ENCODE peak calls at places on chromosomes 2 and 18, in nine cellular contexts. One of them, this sample, is unnamed.

GRCh38 chr2:950627-950992 is at the start of gene SNTG2:
- DNase-seq in H54: no peak
- DNase-seq in adrenal gland: peak
- DNase-seq in body of pancreas: peak
- DNase-seq in upper lobe of left lung: peak
- DNase-seq in GM12878: no peak
- DNase-seq in spleen: peak
- DNase-seq in A549: no peak
- DNase-seq in GM12891: peak
- DNase-seq in this sample: peak

GRCh38 chr2:177195194-177195593 is 17.4 kb upstream of the HNRNPA3 start:
- DNase-seq in H54: no peak
- DNase-seq in adrenal gland: no peak
- DNase-seq in body of pancreas: no peak
- DNase-seq in upper lobe of left lung: no peak
- DNase-seq in GM12878: no peak
- DNase-seq in spleen: no peak
- DNase-seq in A549: no peak
- DNase-seq in GM12891: no peak
- DNase-seq in this sample: no peak

GRCh38 chr2:38448692-38449405 is 71.8 kb upstream of the ATL2 start:
- DNase-seq in H54: no peak
- DNase-seq in adrenal gland: no peak
- DNase-seq in body of pancreas: no peak
- DNase-seq in upper lobe of left lung: no peak
- DNase-seq in GM12878: no peak
- DNase-seq in spleen: no peak
- DNase-seq in A549: no peak
- DNase-seq in GM12891: no peak
- DNase-seq in this sample: no peak

GRCh38 chr2:38147333-38148121 is 71.6 kb upstream of the CYP1B1 start:
- DNase-seq in H54: no peak
- DNase-seq in adrenal gland: no peak
- DNase-seq in body of pancreas: no peak
- DNase-seq in upper lobe of left lung: no peak
- DNase-seq in GM12878: no peak
- DNase-seq in spleen: no peak
- DNase-seq in A549: no peak
- DNase-seq in GM12891: no peak
- DNase-seq in this sample: no peak

GRCh38 chr2:162328424-162329157 is 10.1 kb upstream of the IFIH1 start:
- DNase-seq in H54: no peak
- DNase-seq in adrenal gland: no peak
- DNase-seq in body of pancreas: no peak
- DNase-seq in upper lobe of left lung: no peak
- DNase-seq in GM12878: no peak
- DNase-seq in spleen: no peak
- DNase-seq in A549: no peak
- DNase-seq in GM12891: no peak
- DNase-seq in this sample: no peak

GRCh38 chr2:196453613-196454047 is 185.9 kb upstream of the CCDC150 start:
- DNase-seq in H54: peak
- DNase-seq in adrenal gland: peak
- DNase-seq in body of pancreas: peak
- DNase-seq in upper lobe of left lung: peak
- DNase-seq in GM12878: peak
- DNase-seq in spleen: no peak
- DNase-seq in A549: peak
- DNase-seq in GM12891: peak
- DNase-seq in this sample: peak

GRCh38 chr2:216974321-216975302 is 114.7 kb upstream of the TNP1 start:
- DNase-seq in H54: no peak
- DNase-seq in adrenal gland: peak
- DNase-seq in body of pancreas: no peak
- DNase-seq in upper lobe of left lung: no peak
- DNase-seq in GM12878: no peak
- DNase-seq in spleen: no peak
- DNase-seq in A549: no peak
- DNase-seq in GM12891: no peak
- DNase-seq in this sample: no peak

GRCh38 chr2:220394433-220394832 is 767.0 kb downstream of the SLC4A3 start:
- DNase-seq in H54: peak
- DNase-seq in adrenal gland: peak
- DNase-seq in body of pancreas: peak
- DNase-seq in upper lobe of left lung: no peak
- DNase-seq in GM12878: no peak
- DNase-seq in spleen: no peak
- DNase-seq in A549: no peak
- DNase-seq in GM12891: no peak
- DNase-seq in this sample: no peak

GRCh38 chr2:120624056-120624737 is 111.5 kb upstream of the GLI2 start:
- DNase-seq in H54: no peak
- DNase-seq in adrenal gland: no peak
- DNase-seq in body of pancreas: peak
- DNase-seq in upper lobe of left lung: no peak
- DNase-seq in GM12878: no peak
- DNase-seq in spleen: peak
- DNase-seq in A549: no peak
- DNase-seq in GM12891: no peak
- DNase-seq in this sample: no peak

GRCh38 chr18:12391487-12392136 is 14.6 kb upstream of the AFG3L2 start:
- DNase-seq in H54: no peak
- DNase-seq in adrenal gland: peak
- DNase-seq in body of pancreas: peak
- DNase-seq in upper lobe of left lung: peak
- DNase-seq in GM12878: no peak
- DNase-seq in spleen: peak
- DNase-seq in A549: peak
- DNase-seq in GM12891: peak
- DNase-seq in this sample: peak

GRCh38 chr2:67599561-67599960 is 202.4 kb downstream of the ETAA1 start:
- DNase-seq in H54: no peak
- DNase-seq in adrenal gland: no peak
- DNase-seq in body of pancreas: no peak
- DNase-seq in upper lobe of left lung: no peak
- DNase-seq in GM12878: no peak
- DNase-seq in spleen: no peak
- DNase-seq in A549: no peak
- DNase-seq in GM12891: no peak
- DNase-seq in this sample: no peak

GRCh38 chr18:53153281-53153680 is 813.3 kb downstream of the DCC start:
- DNase-seq in H54: peak
- DNase-seq in adrenal gland: no peak
- DNase-seq in body of pancreas: no peak
- DNase-seq in upper lobe of left lung: no peak
- DNase-seq in GM12878: no peak
- DNase-seq in spleen: no peak
- DNase-seq in A549: peak
- DNase-seq in GM12891: no peak
- DNase-seq in this sample: peak

GRCh38 chr2:5981241-5982055 is 289.3 kb downstream of the SOX11 start:
- DNase-seq in H54: no peak
- DNase-seq in adrenal gland: no peak
- DNase-seq in body of pancreas: no peak
- DNase-seq in upper lobe of left lung: no peak
- DNase-seq in GM12878: no peak
- DNase-seq in spleen: no peak
- DNase-seq in A549: no peak
- DNase-seq in GM12891: peak
- DNase-seq in this sample: no peak

GRCh38 chr18:79394438-79395307 is 1.1 kb upstream of the NFATC1 start:
- DNase-seq in H54: no peak
- DNase-seq in adrenal gland: no peak
- DNase-seq in body of pancreas: no peak
- DNase-seq in upper lobe of left lung: peak
- DNase-seq in GM12878: no peak
- DNase-seq in spleen: peak
- DNase-seq in A549: no peak
- DNase-seq in GM12891: no peak
- DNase-seq in this sample: peak

GRCh38 chr2:74831693-74832530 is 2.0 kb upstream of the HK2 start:
- DNase-seq in H54: peak
- DNase-seq in adrenal gland: no peak
- DNase-seq in body of pancreas: no peak
- DNase-seq in upper lobe of left lung: no peak
- DNase-seq in GM12878: no peak
- DNase-seq in spleen: no peak
- DNase-seq in A549: peak
- DNase-seq in GM12891: no peak
- DNase-seq in this sample: peak

GRCh38 chr2:25418944-25419677 is 77.4 kb upstream of the DNMT3A start:
- DNase-seq in H54: no peak
- DNase-seq in adrenal gland: no peak
- DNase-seq in body of pancreas: no peak
- DNase-seq in upper lobe of left lung: no peak
- DNase-seq in GM12878: peak
- DNase-seq in spleen: no peak
- DNase-seq in A549: no peak
- DNase-seq in GM12891: no peak
- DNase-seq in this sample: no peak

GRCh38 chr18:49561377-49562193 is at the start of gene LIPG:
- DNase-seq in H54: no peak
- DNase-seq in adrenal gland: no peak
- DNase-seq in body of pancreas: peak
- DNase-seq in upper lobe of left lung: peak
- DNase-seq in GM12878: no peak
- DNase-seq in spleen: no peak
- DNase-seq in A549: peak
- DNase-seq in GM12891: peak
- DNase-seq in this sample: no peak
- TF ChIP-seq POLR2A in H54: peak
- TF ChIP-seq POLR2A in adrenal gland: no peak
- TF ChIP-seq POLR2A in body of pancreas: no peak
- TF ChIP-seq POLR2A in upper lobe of left lung: peak
- TF ChIP-seq POLR2A in GM12878: peak
- TF ChIP-seq POLR2A in spleen: no peak
- TF ChIP-seq POLR2A in A549: no peak
- TF ChIP-seq POLR2A in GM12891: no peak
- TF ChIP-seq POLR2A in this sample: no peak

GRCh38 chr2:204447722-204448121 is 97.6 kb upstream of the PARD3B start:
- DNase-seq in H54: no peak
- DNase-seq in adrenal gland: no peak
- DNase-seq in body of pancreas: no peak
- DNase-seq in upper lobe of left lung: no peak
- DNase-seq in GM12878: no peak
- DNase-seq in spleen: no peak
- DNase-seq in A549: no peak
- DNase-seq in GM12891: no peak
- DNase-seq in this sample: no peak

GRCh38 chr2:204451766-204452165 is 93.5 kb upstream of the PARD3B start:
- DNase-seq in H54: no peak
- DNase-seq in adrenal gland: no peak
- DNase-seq in body of pancreas: no peak
- DNase-seq in upper lobe of left lung: no peak
- DNase-seq in GM12878: no peak
- DNase-seq in spleen: no peak
- DNase-seq in A549: no peak
- DNase-seq in GM12891: no peak
- DNase-seq in this sample: no peak

GRCh38 chr2:204454672-204455380 is 90.4 kb upstream of the PARD3B start:
- DNase-seq in H54: no peak
- DNase-seq in adrenal gland: no peak
- DNase-seq in body of pancreas: no peak
- DNase-seq in upper lobe of left lung: no peak
- DNase-seq in GM12878: no peak
- DNase-seq in spleen: no peak
- DNase-seq in A549: no peak
- DNase-seq in GM12891: no peak
- DNase-seq in this sample: no peak

GRCh38 chr2:204453730-204454167 is 91.5 kb upstream of the PARD3B start:
- DNase-seq in H54: no peak
- DNase-seq in adrenal gland: no peak
- DNase-seq in body of pancreas: peak
- DNase-seq in upper lobe of left lung: peak
- DNase-seq in GM12878: no peak
- DNase-seq in spleen: peak
- DNase-seq in A549: peak
- DNase-seq in GM12891: no peak
- DNase-seq in this sample: no peak

GRCh38 chr2:204452464-204453023 is 92.7 kb upstream of the PARD3B start:
- DNase-seq in H54: peak
- DNase-seq in adrenal gland: no peak
- DNase-seq in body of pancreas: peak
- DNase-seq in upper lobe of left lung: peak
- DNase-seq in GM12878: no peak
- DNase-seq in spleen: no peak
- DNase-seq in A549: peak
- DNase-seq in GM12891: no peak
- DNase-seq in this sample: no peak
- TF ChIP-seq POLR2A in H54: no peak
- TF ChIP-seq POLR2A in adrenal gland: no peak
- TF ChIP-seq POLR2A in body of pancreas: no peak
- TF ChIP-seq POLR2A in upper lobe of left lung: no peak
- TF ChIP-seq POLR2A in GM12878: no peak
- TF ChIP-seq POLR2A in spleen: no peak
- TF ChIP-seq POLR2A in A549: no peak
- TF ChIP-seq POLR2A in GM12891: no peak
- TF ChIP-seq POLR2A in this sample: no peak

GRCh38 chr2:174248187-174248997 is at the start of gene OLA1:
- DNase-seq in H54: peak
- DNase-seq in adrenal gland: peak
- DNase-seq in body of pancreas: peak
- DNase-seq in upper lobe of left lung: peak
- DNase-seq in GM12878: peak
- DNase-seq in spleen: peak
- DNase-seq in A549: peak
- DNase-seq in GM12891: peak
- DNase-seq in this sample: peak
- TF ChIP-seq POLR2A in H54: peak
- TF ChIP-seq POLR2A in adrenal gland: peak
- TF ChIP-seq POLR2A in body of pancreas: peak
- TF ChIP-seq POLR2A in upper lobe of left lung: peak
- TF ChIP-seq POLR2A in GM12878: peak
- TF ChIP-seq POLR2A in spleen: no peak
- TF ChIP-seq POLR2A in A549: peak
- TF ChIP-seq POLR2A in GM12891: peak
- TF ChIP-seq POLR2A in this sample: peak

DNA sequence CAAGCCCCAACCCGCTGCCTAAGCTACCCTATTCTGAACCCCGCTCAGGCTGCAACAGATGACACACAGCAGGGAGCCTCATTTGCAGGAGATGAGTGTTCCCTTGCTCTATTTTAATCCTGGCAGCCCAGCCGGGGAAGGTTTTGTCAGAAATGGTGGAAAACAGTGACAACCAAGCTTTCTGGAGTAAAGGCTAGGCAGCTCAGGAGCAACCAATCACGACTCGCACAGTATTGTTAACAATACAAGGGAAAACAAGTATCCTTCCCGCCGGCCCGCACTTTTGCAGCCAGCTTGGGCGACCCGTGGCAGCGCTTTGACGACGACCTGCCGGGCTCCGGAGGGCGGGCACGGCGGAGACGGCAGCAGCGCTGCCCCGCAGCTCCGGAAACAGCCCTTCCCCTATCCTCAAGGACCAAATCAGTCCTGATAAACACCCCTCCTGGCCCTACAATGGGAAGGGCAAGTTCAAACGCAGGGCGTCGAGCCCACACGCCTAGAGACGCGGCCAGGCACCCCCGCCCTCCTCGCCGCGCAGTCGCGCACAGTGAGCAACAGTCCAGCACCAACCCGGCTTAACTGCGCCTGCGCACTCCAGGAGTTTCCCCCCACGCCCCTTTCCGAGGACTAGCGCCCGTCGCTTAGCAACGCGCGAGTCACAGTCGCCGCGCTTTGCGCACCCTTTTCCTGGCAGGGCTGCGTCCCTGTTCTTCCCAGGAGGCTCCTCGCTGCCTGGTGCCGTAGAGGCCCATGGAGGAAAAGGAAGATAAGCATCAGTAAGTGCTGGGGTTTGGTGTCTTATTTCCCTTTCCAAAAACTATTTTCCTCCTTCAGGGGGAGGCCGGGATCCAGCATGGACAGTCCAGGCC is 74.4 kb upstream of the TSPYL6 start:
- DNase-seq in H54: peak
- DNase-seq in adrenal gland: peak
- DNase-seq in body of pancreas: peak
- DNase-seq in upper lobe of left lung: peak
- DNase-seq in GM12878: peak
- DNase-seq in spleen: peak
- DNase-seq in A549: peak
- DNase-seq in GM12891: peak
- DNase-seq in this sample: peak
- TF ChIP-seq POLR2A in H54: peak
- TF ChIP-seq POLR2A in adrenal gland: peak
- TF ChIP-seq POLR2A in body of pancreas: peak
- TF ChIP-seq POLR2A in upper lobe of left lung: peak
- TF ChIP-seq POLR2A in GM12878: peak
- TF ChIP-seq POLR2A in spleen: peak
- TF ChIP-seq POLR2A in A549: peak
- TF ChIP-seq POLR2A in GM12891: no peak
- TF ChIP-seq POLR2A in this sample: no peak

This sample was measured in erythroblast.